ENCODE peak calls at places on chromosomes 5 and 9, in four cellular contexts. L, N, Z and E are unnamed samples.

GRCh38 chr5:176845392-176845713 is 35.0 kb downstream of the UNC5A start:
- DNase-seq in L (no peak), N (no peak), Z (no peak), E (no peak)

GRCh38 chr5:117295941-117296340 is 721.3 kb upstream of the SEMA6A start:
- DNase-seq in L (no peak), N (no peak), Z (no peak), E (peak)

GRCh38 chr5:142977363-142978051 is 207.3 kb downstream of the ARHGAP26 start:
- DNase-seq in L (peak), N (no peak), Z (peak), E (peak)

GRCh38 chr5:172383231-172383802 is 71.0 kb downstream of the SH3PXD2B start:
- DNase-seq in L (peak), N (peak), Z (peak), E (peak)

GRCh38 chr5:133226186-133226585 is 174.4 kb downstream of the HSPA4 start:
- DNase-seq in L (no peak), N (no peak), Z (no peak), E (no peak)

GRCh38 chr9:122562134-122562760 is 9.3 kb downstream of the OR1N2 start:
- DNase-seq in L (no peak), N (no peak), Z (no peak), E (no peak)

GRCh38 chr9:5843450-5844249 is 10.7 kb upstream of the ERMP1 start:
- DNase-seq in L (peak), N (peak), Z (peak), E (peak)

GRCh38 chr5:64100203-64100602 is 65.4 kb upstream of the RNF180 start:
- DNase-seq in L (no peak), N (no peak), Z (no peak), E (no peak)

GRCh38 chr9:97555164-97555563 is 53.7 kb downstream of the TMOD1 start:
- DNase-seq in L (peak), N (no peak), Z (peak), E (peak)

GRCh38 chr9:1208185-1208584 is 158.0 kb downstream of the DMRT2 start:
- DNase-seq in L (peak), N (no peak), Z (peak), E (no peak)

GRCh38 chr9:86287013-86287412 is 4.7 kb upstream of the ISCA1 start:
- DNase-seq in L (peak), N (peak), Z (peak), E (peak)

GRCh38 chr5:127671218-127671617 is 22.3 kb downstream of the CTXN3 start:
- DNase-seq in L (peak), N (no peak), Z (peak), E (no peak)